ENCODE peak calls at places on chromosomes 7 and 10, in four cellular contexts. Y is fibroblast of lung, O is HCT116, S is MM.1S. W is an unnamed sample.

GRCh38 chr7:84354866-84355265 is 160.3 kb upstream of the SEMA3A start:
- DNase-seq in Y (no peak), O (no peak), S (no peak), W (no peak)

GRCh38 chr10:36412942-36413341 is 712.5 kb upstream of the ANKRD30A start:
- DNase-seq in Y (no peak), O (no peak), S (no peak), W (no peak)

GRCh38 chr7:43535031-43535451 is 47.9 kb upstream of the STK17A start:
- DNase-seq in Y (peak; percentile 30), O (no peak), S (no peak), W (no peak)

GRCh38 chr7:73822319-73823173 is 8.2 kb upstream of the CLDN4 start:
- DNase-seq in Y (peak; percentile 94), O (peak; percentile 93), S (no peak), W (peak; percentile 67)

GRCh38 chr10:84654671-84655070 is 326.3 kb downstream of the CCSER2 start:
- DNase-seq in Y (no peak), O (no peak), S (peak; percentile 88), W (no peak)

GRCh38 chr7:129298268-129298893 is 73.6 kb downstream of the AHCYL2 start:
- DNase-seq in Y (peak; percentile 58), O (peak; percentile 26), S (peak; percentile 73), W (peak; percentile 80)

GRCh38 chr10:104925232-104925851 is 284.3 kb downstream of the SORCS3 start:
- DNase-seq in Y (peak; percentile 42), O (peak; percentile 66), S (peak; percentile 41), W (peak; percentile 85)

GRCh38 chr7:51162724-51163329 is 153.8 kb downstream of the COBL start:
- DNase-seq in Y (peak; percentile 81), O (peak; percentile 85), S (peak; percentile 77), W (peak; percentile 97)

GRCh38 chr7:108049962-108050361 is 47.0 kb upstream of the LAMB1 start:
- DNase-seq in Y (no peak), O (no peak), S (peak; percentile 87), W (no peak)

GRCh38 chr10:1938317-1938716 is 201.0 kb upstream of the ADARB2 start:
- DNase-seq in Y (no peak), O (no peak), S (peak; percentile 54), W (no peak)

GRCh38 chr10:83262434-83262833 is 876.9 kb upstream of the GHITM start:
- DNase-seq in Y (no peak), O (no peak), S (no peak), W (no peak)

GRCh38 chr7:93016085-93016471 is 101.7 kb downstream of the SAMD9 start:
- DNase-seq in Y (peak; percentile 35), O (no peak), S (no peak), W (no peak)

GRCh38 chr7:111098926-111099250 is 8.0 kb downstream of the LRRN3 start:
- DNase-seq in Y (no peak), O (no peak), S (no peak), W (no peak)

GRCh38 chr7:13508586-13508985 is 480.9 kb downstream of the ETV1 start:
- DNase-seq in Y (peak; percentile 25), O (no peak), S (no peak), W (no peak)

GRCh38 chr10:23120001-23120934 is 24.9 kb downstream of the MSRB2 start:
- DNase-seq in Y (no peak), O (no peak), S (no peak), W (no peak)

GRCh38 chr7:4774804-4775280 is 581 bp upstream of the AP5Z1 start:
- DNase-seq in Y (peak; percentile 79), O (peak; percentile 18), S (no peak), W (no peak)

GRCh38 chr10:94043431-94043990 is 49.8 kb downstream of the PLCE1 start:
- DNase-seq in Y (no peak), O (no peak), S (no peak), W (no peak)

GRCh38 chr10:7481382-7481765 is 70.5 kb upstream of the SFMBT2 start:
- DNase-seq in Y (no peak), O (no peak), S (no peak), W (no peak)

GRCh38 chr7:121824276-121824675 is 48.7 kb upstream of the PTPRZ1 start:
- DNase-seq in Y (no peak), O (no peak), S (no peak), W (no peak)

GRCh38 chr10:119149723-119150122 is 15.8 kb downstream of the SFXN4 start:
- DNase-seq in Y (no peak), O (no peak), S (no peak), W (peak; percentile 75)
- TF ChIP-seq CTCF in Y (no peak), O (peak; percentile 53), S (no peak), W (peak; percentile 60)

DNA sequence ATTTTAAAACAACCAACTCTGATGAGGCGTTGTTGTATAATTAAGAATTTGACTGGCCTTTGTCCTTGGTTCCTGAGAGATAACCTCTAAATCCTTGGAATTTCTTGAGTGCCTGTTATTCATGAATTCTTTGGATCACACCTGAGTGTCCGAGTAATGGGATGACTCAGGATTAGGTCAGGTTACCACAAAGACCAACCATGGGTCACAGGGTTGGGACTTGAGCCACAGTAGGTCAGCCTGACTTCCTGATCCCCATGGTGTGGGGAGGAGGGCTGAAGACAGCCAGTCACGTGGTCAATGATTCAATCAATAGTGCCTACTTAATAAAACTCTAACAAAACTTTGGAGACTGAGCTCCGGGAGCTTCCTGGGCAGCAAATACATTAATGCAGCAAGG is 192.5 kb downstream of the GFRA1 start:
- DNase-seq in Y (peak; percentile 12), O (peak; percentile 16), S (no peak), W (peak; percentile 83)
- H3K9ac ChIP-seq in Y (no peak overlapping the region), O (no peak overlapping the region), S (no peak overlapping the region), W (no peak overlapping the region)

GRCh38 chr7:55423277-55423711 is 58.2 kb downstream of the LANCL2 start:
- DNase-seq in Y (no peak), O (no peak), S (no peak), W (peak; percentile 62)
- TF ChIP-seq CTCF in Y (peak; percentile 29), O (no peak), S (no peak), W (peak; percentile 55)

DNA sequence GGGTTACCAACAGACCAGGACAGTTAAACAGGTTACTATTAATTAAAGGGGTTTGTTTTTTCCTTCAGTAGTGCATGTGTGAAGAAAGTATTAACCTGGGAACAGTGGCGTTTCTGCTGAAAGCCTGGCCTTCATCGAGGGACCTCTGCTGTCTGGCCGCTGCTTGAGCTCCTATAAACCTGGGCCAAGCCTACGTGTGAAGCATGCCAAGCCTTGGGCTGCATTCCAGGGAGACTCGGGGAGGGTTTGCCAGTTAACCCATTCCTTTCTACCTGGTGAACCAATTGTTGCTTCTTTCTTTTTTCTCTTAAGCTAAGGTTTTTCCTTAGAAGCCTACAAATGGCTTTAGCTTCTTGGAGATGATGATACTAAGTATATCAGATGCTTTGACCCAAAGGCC is 23.6 kb downstream of the PFKP start:
- DNase-seq in Y (peak; percentile 48), O (peak; percentile 73), S (no peak), W (peak; percentile 79)
- H3K9ac ChIP-seq in Y (no peak overlapping the region), O (peak overlapping the region; percentile 56), S (no peak overlapping the region), W (no peak overlapping the region)

DNA sequence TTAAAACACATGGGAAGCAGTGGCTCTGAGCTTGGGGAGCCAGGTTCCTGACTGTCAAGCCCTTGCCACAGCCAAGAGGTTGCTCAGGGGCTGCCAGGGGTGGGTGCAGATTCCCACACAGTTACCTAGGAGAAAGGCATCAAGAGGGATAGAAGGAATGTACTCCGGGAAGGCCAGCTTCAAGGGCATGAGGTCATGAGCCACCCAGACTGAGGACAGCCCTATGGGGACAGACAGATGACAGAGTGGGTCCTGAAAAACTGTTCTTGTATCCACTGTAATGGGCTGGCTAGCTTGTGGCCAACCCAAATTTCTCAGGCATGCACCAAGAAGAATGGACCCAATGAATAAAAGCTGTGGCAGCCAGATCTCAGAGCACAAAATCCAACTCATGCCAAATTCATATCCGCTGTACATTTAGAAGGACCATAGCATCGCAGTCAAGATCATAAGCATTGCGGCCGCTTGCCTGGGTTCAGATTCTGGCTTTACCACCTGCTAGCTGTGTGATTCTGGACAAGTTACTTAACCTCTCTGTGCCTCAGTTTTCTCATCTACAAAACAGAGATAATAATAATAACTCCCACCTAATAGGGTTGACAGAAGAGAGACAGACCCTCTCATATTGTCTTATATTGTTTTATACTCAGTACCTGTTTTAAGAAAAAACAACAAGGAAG is 44.9 kb upstream of the KCNMA1 start:
- DNase-seq in Y (no peak), O (no peak), S (no peak), W (peak; percentile 21)
- TF ChIP-seq CTCF in Y (no peak), O (no peak), S (no peak), W (no peak)

GRCh38 chr7:150406311-150406564 is 27.1 kb downstream of the ZNF775 start:
- DNase-seq in Y (no peak), O (no peak), S (peak; percentile 59), W (peak; percentile 69)

GRCh38 chr7:150404172-150404784 is 25.1 kb downstream of the ZNF775 start:
- DNase-seq in Y (no peak), O (no peak), S (no peak), W (no peak)

GRCh38 chr7:150406565-150407421 is 27.7 kb downstream of the ZNF775 start:
- DNase-seq in Y (no peak), O (no peak), S (peak; percentile 97), W (no peak)

GRCh38 chr7:150404785-150405583 is 25.9 kb downstream of the ZNF775 start:
- DNase-seq in Y (peak; percentile 92), O (peak; percentile 60), S (peak; percentile 97), W (peak; percentile 94)

DNA sequence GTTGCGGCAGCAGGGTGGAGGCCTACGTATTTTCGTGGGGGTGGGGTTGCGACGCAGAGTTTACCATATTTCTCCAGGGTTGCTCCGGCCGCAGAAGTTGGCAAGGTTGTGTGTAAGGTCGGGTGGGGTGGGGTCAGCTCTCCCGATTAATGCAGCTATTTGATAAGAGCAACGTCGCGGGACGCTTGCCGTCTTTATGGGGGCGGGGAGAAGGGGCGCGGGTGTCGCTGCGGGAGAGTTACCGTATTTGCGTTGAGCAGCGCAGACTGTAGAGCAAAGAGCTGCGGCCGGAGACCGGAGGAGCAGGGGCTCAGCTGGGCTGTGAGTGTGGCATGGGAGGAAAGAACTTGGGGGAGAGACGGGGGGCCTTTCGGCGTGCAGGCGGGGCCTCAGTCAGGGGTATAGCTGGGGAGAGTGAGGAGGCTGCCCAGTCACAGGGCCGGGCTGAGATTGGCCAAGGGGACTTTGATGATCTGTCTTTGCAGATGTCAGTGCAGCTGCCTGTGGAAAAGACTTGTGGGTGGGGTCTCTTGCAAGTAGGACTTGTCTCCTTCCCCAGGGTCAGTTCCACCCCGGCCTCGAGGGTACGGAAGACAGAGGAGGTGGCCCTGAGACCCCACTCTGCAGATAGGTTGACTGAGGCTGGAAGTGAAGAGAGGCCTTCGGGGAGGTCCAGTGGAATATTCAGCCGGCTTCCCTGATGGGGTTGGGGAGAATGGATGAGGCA is 26.6 kb downstream of the ZNF775 start:
- DNase-seq in Y (no peak), O (no peak), S (peak; percentile 78), W (peak; percentile 85)
- H3K9ac ChIP-seq in Y (peak overlapping the region; percentile 57), O (peak overlapping the region; percentile 75), S (peak overlapping the region; percentile 92), W (peak overlapping the region; percentile 12)

GRCh38 chr7:115748123-115748738 is 282.3 kb downstream of the TFEC start:
- DNase-seq in Y (peak; percentile 19), O (peak; percentile 36), S (peak; percentile 69), W (no peak)
- TF ChIP-seq CTCF in Y (peak; percentile 48), O (peak; percentile 67), S (peak; percentile 92), W (peak; percentile 71)

GRCh38 chr10:3901370-3901769 is 116.4 kb upstream of the KLF6 start:
- DNase-seq in Y (no peak), O (no peak), S (no peak), W (no peak)
- H3K9ac ChIP-seq in Y (no peak overlapping the region), O (no peak overlapping the region), S (no peak overlapping the region), W (no peak overlapping the region)

GRCh38 chr10:102565793-102566192 is 62.0 kb downstream of the SUFU start:
- DNase-seq in Y (no peak), O (no peak), S (no peak), W (peak; percentile 93)
- TF ChIP-seq CTCF in Y (no peak), O (peak; percentile 53), S (no peak), W (peak; percentile 80)

W was measured in endodermal cell.